ENCODE peak calls at places on chromosomes 13 and 19, in four cellular contexts. Y is SK-N-SH, V is HepG2, E is K562. C is an unnamed sample.

GRCh38 chr19:47644743-47645499 is 36.0 kb downstream of the BICRA start:
- DNase-seq in V (no peak), E (no peak), Y (no peak), C (no peak)

GRCh38 chr19:45142016-45142727 is 18.6 kb downstream of the NKPD1 start:
- DNase-seq in V (no peak), Y (no peak), E (no peak), C (no peak)

GRCh38 chr19:27392027-27392632 is 1820.8 kb downstream of the UQCRFS1 start:
- DNase-seq in Y (no peak), V (no peak), E (no peak), C (no peak)

GRCh38 chr19:51524661-51525264 is 6.7 kb downstream of the SIGLEC6 start:
- DNase-seq in V (no peak), Y (no peak), E (no peak), C (no peak)

GRCh38 chr13:112814905-112815585 is 125.2 kb downstream of the ATP11A start:
- DNase-seq in V (no peak), E (no peak), Y (no peak), C (no peak)

GRCh38 chr19:48644839-48645651 is 942 bp downstream of the CA11 start:
- DNase-seq in V (peak), Y (peak), E (peak), C (peak)

GRCh38 chr19:3269972-3270667 is 45.7 kb downstream of the CELF5 start:
- DNase-seq in E (no peak), Y (peak), V (no peak), C (no peak)

GRCh38 chr19:51250786-51251452 is at the start of gene SIGLECL1:
- DNase-seq in V (no peak), Y (no peak), E (no peak), C (no peak)

GRCh38 chr19:33242911-33243310 is 17.3 kb upstream of the SLC7A10 start:
- DNase-seq in V (no peak), Y (no peak), E (no peak), C (no peak)

GRCh38 chr13:53054569-53054968 is 26.0 kb downstream of the OLFM4 start:
- DNase-seq in V (no peak), E (no peak), Y (no peak), C (no peak)

GRCh38 chr13:26923824-26924605 is 163.4 kb upstream of the GPR12 start:
- DNase-seq in E (no peak), V (no peak), Y (no peak), C (peak)

GRCh38 chr13:43305416-43305815 is 282.0 kb downstream of the DNAJC15 start:
- DNase-seq in E (no peak), Y (no peak), V (no peak), C (no peak)

GRCh38 chr19:12913871-12914690 is 5.0 kb downstream of the SYCE2 start:
- DNase-seq in E (peak), V (peak), Y (no peak), C (no peak)

GRCh38 chr13:41361501-41361900 is 50.4 kb downstream of the NAA16 start:
- DNase-seq in V (no peak), Y (no peak), E (no peak), C (no peak)

GRCh38 chr19:41552558-41552957 is 23.4 kb upstream of the CEACAM21 start:
- DNase-seq in Y (no peak), E (no peak), V (no peak), C (no peak)

GRCh38 chr19:41411682-41412265 is 14.2 kb downstream of the BCKDHA start:
- DNase-seq in E (no peak), V (no peak), Y (no peak), C (no peak)

GRCh38 chr13:81987159-81987558 is 1646.2 kb upstream of the SPRY2 start:
- DNase-seq in E (no peak), Y (no peak), V (peak), C (no peak)

GRCh38 chr13:73194310-73194709 is 135.5 kb downstream of the KLF5 start:
- DNase-seq in V (peak), E (no peak), Y (peak), C (no peak)

GRCh38 chr13:30927595-30927994 is 4.9 kb upstream of the TEX26 start:
- DNase-seq in E (no peak), Y (no peak), V (no peak), C (no peak)

GRCh38 chr19:1407662-1408299 is 395 bp downstream of the DAZAP1 start:
- DNase-seq in E (peak), Y (no peak), V (no peak), C (no peak)

GRCh38 chr13:77331421-77331820 is 4.5 kb upstream of the MYCBP2 start:
- DNase-seq in E (no peak), V (no peak), Y (no peak), C (no peak)

GRCh38 chr13:79393564-79394249 is 12.3 kb downstream of the RBM26 start:
- DNase-seq in E (no peak), Y (no peak), V (peak), C (no peak)

GRCh38 chr13:97224544-97225324 is 2.6 kb downstream of the MBNL2 start:
- DNase-seq in E (peak), V (peak), Y (no peak), C (no peak)

GRCh38 chr13:79194272-79194671 is 211.8 kb downstream of the RBM26 start:
- DNase-seq in Y (no peak), E (no peak), V (no peak), C (no peak)

GRCh38 chr19:18253130-18253529 is 21.1 kb downstream of the IQCN start:
- DNase-seq in E (no peak), V (no peak), Y (no peak), C (no peak)
- TF ChIP-seq EP300 in E (no peak), V (no peak), Y (no peak), C (no peak)

GRCh38 chr13:35732565-35732964 is 256.1 kb upstream of the MAB21L1 start:
- DNase-seq in V (no peak), E (no peak), Y (no peak), C (no peak)
- TF ChIP-seq REST in V (no peak), E (no peak), Y (no peak), C (no peak)

GRCh38 chr13:110390572-110390971 is 83.5 kb downstream of the COL4A2 start:
- DNase-seq in V (no peak), Y (no peak), E (no peak), C (no peak)

GRCh38 chr13:110391273-110391672 is 84.2 kb downstream of the COL4A2 start:
- DNase-seq in V (no peak), E (no peak), Y (no peak), C (no peak)

GRCh38 chr13:110392510-110393233 is 85.6 kb downstream of the COL4A2 start:
- DNase-seq in E (no peak), V (no peak), Y (peak), C (no peak)

GRCh38 chr13:110387451-110388140 is 80.5 kb downstream of the COL4A2 start:
- DNase-seq in V (no peak), Y (no peak), E (no peak), C (no peak)

DNA sequence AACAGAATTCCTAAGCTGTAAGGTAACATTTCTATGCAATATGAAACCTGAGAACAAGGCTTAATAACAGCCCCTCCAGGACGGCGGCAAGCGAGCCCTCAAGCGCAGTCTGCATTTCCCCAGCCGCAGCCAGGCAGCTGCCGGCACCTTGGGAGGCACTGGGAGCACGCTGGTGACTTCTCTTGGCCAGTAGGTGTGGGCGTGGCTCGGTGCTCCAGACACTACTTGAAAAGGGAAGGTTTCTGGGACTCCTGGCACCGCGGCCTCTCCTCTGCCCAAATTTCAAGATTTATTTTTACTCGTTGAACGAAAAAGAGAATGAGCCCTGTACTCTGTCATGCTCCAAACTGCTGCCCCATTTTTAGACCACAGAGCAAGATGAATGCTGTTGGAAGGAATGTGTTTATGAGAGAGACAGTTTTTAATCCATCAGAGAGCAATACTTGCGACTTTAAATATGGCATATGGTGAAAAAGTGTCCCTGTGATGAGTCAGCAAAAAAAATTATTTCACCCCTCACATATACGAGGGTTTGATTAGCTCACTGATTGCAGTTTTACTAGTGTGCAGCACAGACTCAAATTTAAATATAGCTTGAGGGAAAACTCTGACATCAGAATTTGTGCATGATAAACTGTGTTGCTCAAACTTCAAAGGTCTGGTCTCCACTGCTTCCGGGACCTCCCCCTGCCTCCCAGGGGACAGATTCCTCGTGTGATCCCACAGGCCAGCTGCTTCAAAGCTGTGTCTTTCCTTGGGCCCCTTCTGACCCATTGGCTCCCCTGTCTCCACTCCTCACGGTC is 81.3 kb downstream of the COL4A2 start:
- DNase-seq in Y (peak), E (no peak), V (no peak), C (no peak)
- TF ChIP-seq EP300 in Y (no peak), E (no peak), V (no peak), C (no peak)

GRCh38 chr19:38713227-38713649 is 31.0 kb downstream of the CAPN12 start:
- DNase-seq in Y (no peak), E (no peak), V (no peak), C (no peak)
- TF ChIP-seq REST in Y (no peak), E (no peak), V (no peak), C (no peak)